ENCODE peak calls at places on chromosomes 7 and 10, in ten cellular contexts. M is lower lobe of right lung; F is IMR-90; S is ovary; P is pancreas; T is GM23338; U is CD8-positive, alpha-beta memory T cell; X is Karpas-422; G is heart right ventricle; W is cardiac muscle cell. V is an unnamed sample. For H3K27me3, the result is how much of the 10 kb centered on the place peaks cover.

GRCh38 chr10:14527915-14528314 is 197.2 kb upstream of the FRMD4A start:
- DNase-seq in G (no peak), X (no peak), P (no peak), F (no peak), W (no peak), M (no peak), T (no peak), U (no peak), S (no peak), V (no peak)

GRCh38 chr7:155653773-155654172 is 9.3 kb downstream of the RBM33 start:
- DNase-seq in M (peak), F (peak), G (no peak), T (no peak), U (no peak), X (no peak), W (peak), S (no peak), P (no peak), V (no peak)

GRCh38 chr7:32194537-32194936 is 124.3 kb upstream of the PDE1C start:
- DNase-seq in T (no peak), W (no peak), X (no peak), G (no peak), S (no peak), P (no peak), F (no peak), U (no peak), M (no peak), V (no peak)

GRCh38 chr10:70651661-70652060 is 20.6 kb upstream of the ADAMTS14 start:
- DNase-seq in X (peak), M (no peak), S (no peak), U (no peak), G (no peak), W (no peak), P (no peak), T (peak), F (no peak), V (no peak)

GRCh38 chr7:2680792-2681490 is 7.1 kb upstream of the AMZ1 start:
- DNase-seq in U (peak), G (peak), X (peak), S (peak), F (peak), W (peak), T (peak), P (peak), M (peak), V (peak)

GRCh38 chr7:122092964-122093797 is 50.9 kb downstream of the AASS start:
- DNase-seq in P (peak), G (peak), U (peak), S (peak), M (peak), X (peak), T (peak), F (peak), W (peak), V (no peak)

GRCh38 chr10:91340613-91341362 is 69.4 kb upstream of the HECTD2 start:
- DNase-seq in X (no peak), P (no peak), S (no peak), T (no peak), W (peak), U (no peak), G (no peak), F (peak), M (no peak), V (peak)

GRCh38 chr7:41438919-41439882 is 263.7 kb downstream of the INHBA start:
- DNase-seq in U (no peak), M (no peak), F (no peak), P (no peak), W (no peak), X (no peak), S (no peak), T (no peak), G (no peak), V (no peak)

GRCh38 chr7:151276651-151277590 is 28.4 kb upstream of the SMARCD3 start:
- DNase-seq in G (peak), S (peak), U (peak), W (peak), X (peak), T (peak), M (peak), F (peak), P (peak), V (peak)

GRCh38 chr7:70506463-70506862 is 625.5 kb upstream of the GALNT17 start:
- DNase-seq in P (no peak), S (no peak), W (peak), M (no peak), X (peak), G (no peak), U (no peak), F (no peak), T (peak), V (peak)

GRCh38 chr7:44534501-44534900 is 6.6 kb downstream of the NPC1L1 start:
- DNase-seq in S (no peak), F (no peak), U (peak), P (no peak), T (peak), W (peak), X (peak), M (no peak), G (no peak), V (no peak)

GRCh38 chr10:77504196-77504869 is 133.3 kb downstream of the KCNMA1 start:
- DNase-seq in T (no peak), U (no peak), P (no peak), M (no peak), G (no peak), W (peak), S (no peak), X (no peak), F (peak), V (no peak)

GRCh38 chr10:80046629-80047441 is 31.6 kb upstream of the TMEM254 start:
- DNase-seq in X (peak), G (peak), T (peak), U (peak), M (peak), P (peak), W (peak), F (peak), S (peak), V (peak)

GRCh38 chr10:13371879-13372470 is 23.9 kb upstream of the SEPHS1 start:
- DNase-seq in X (peak), U (peak), M (peak), F (peak), G (peak), T (peak), P (peak), S (peak), W (peak), V (peak)

GRCh38 chr7:55018361-55019328 is at the start of gene EGFR:
- DNase-seq in U (no peak), T (peak), P (peak), M (peak), W (peak), S (peak), F (peak), G (peak), X (no peak), V (peak)

GRCh38 chr7:126702242-126703016 is 550.3 kb downstream of the GRM8 start:
- DNase-seq in X (no peak), M (no peak), P (no peak), U (no peak), W (peak), F (no peak), G (no peak), S (no peak), T (no peak), V (no peak)

GRCh38 chr7:81062747-81063146 is 143.9 kb upstream of the SEMA3C start:
- DNase-seq in M (no peak), X (no peak), F (no peak), G (no peak), S (no peak), U (no peak), P (no peak), W (no peak), T (no peak), V (no peak)

GRCh38 chr10:43287056-43288007 is 20.5 kb upstream of the RASGEF1A start:
- DNase-seq in S (no peak), M (peak), P (no peak), T (peak), X (no peak), G (no peak), W (peak), F (no peak), U (peak), V (no peak)

GRCh38 chr7:5423844-5424688 is 432 bp upstream of the TNRC18 start:
- DNase-seq in T (peak), P (peak), G (peak), S (peak), X (peak), M (peak), U (peak), W (peak), F (peak), V (peak)

GRCh38 chr10:100282907-100283306 is 3.6 kb downstream of the BLOC1S2 start:
- DNase-seq in W (no peak), F (no peak), T (no peak), X (no peak), U (no peak), M (no peak), G (no peak), S (no peak), P (no peak), V (no peak)

GRCh38 chr7:34904987-34905386 is 132.3 kb downstream of the DPY19L1 start:
- DNase-seq in G (no peak), P (no peak), M (no peak), T (no peak), U (no peak), W (no peak), X (no peak), F (no peak), S (no peak), V (no peak)

GRCh38 chr10:103820101-103821062 is 35.0 kb downstream of the SH3PXD2A start:
- DNase-seq in P (no peak), G (peak), F (peak), M (peak), X (no peak), U (no peak), T (no peak), S (peak), W (peak), V (peak)

DNA sequence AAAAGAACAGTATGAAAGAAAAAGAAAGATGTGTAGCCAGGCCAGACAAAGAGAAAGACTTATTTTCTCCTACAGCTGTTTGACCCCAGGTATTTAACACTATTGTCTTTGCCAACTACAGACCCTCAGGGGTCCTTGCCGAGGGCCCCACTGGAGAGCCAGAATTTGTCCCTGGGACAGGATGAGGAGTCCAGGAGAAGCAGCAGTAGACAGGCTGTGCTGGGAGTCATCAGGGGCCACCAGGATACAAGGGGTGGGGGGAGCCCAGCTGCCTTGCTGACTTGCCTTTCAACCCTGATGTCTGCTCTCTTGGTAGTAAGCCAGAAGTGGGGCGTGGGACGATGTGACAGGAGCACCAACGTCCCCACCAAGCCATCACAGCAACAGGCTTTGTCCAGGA is 62.3 kb upstream of the CDCA7L start:
- DNase-seq in W (no peak), U (no peak), X (no peak), G (no peak), F (no peak), M (no peak), S (no peak), P (no peak), T (no peak), V (no peak)
- H3K27me3 ChIP-seq in W (under half), U (under half), X (under half), G (under half), F (under half), M (under half), S (under half), P (under half), T (under half), V (under half)

GRCh38 chr10:44874176-44874575 is 37.0 kb upstream of the TMEM72 start:
- DNase-seq in G (no peak), X (no peak), M (no peak), F (no peak), P (peak), W (peak), S (no peak), T (no peak), U (no peak), V (no peak)
- H3K27ac ChIP-seq in G (no peak), X (no peak), M (no peak), F (no peak), P (no peak), W (no peak), S (no peak), T (no peak), U (no peak), V (no peak)

DNA sequence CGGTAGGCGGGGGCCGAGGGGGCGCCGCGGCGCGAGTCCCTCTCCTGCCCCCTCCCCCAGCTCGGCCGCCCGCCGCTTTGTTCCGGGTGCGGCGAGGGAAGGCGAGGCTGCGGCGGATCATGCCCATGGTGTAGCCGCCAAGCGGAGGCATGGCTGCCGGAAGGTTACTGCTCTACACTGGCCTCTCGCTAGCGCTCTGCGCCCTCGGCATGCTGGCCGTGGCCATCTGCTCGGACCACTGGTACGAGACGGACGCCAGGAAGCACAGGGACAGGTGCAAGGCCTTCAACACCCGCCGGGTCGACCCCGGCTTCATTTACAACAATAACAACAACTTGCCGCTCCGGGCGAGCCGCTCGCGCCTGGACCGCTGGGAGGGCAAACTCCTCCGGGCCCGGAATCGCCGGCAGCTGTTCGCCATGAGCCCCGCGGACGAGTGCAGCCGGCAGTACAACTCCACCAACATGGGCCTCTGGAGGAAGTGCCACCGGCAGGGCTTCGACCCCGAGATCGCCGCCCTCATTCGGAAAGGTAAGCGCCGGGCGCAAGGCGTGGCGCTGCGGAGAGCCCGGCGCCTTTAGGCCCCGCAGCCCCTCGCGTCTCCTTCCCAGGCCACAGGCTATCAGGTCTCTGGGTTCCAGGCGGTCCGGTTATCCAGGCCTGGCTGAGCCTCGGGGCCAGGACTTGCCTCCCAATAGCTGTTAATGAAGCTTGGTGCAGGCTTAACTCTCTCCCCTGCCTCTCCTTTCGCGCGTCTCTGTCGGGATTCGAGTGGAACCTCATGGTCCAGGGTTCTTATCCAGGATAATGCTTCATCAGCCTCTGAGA is 512 bp downstream of the TMEM178B start:
- DNase-seq in T (peak), S (no peak), M (no peak), G (no peak), W (peak), P (peak), U (no peak), X (no peak), F (no peak), V (no peak)
- H3K27me3 ChIP-seq in T (under half), S (under half), M (half or more), G (under half), W (half or more), P (under half), U (under half), X (under half), F (under half), V (under half)

DNA sequence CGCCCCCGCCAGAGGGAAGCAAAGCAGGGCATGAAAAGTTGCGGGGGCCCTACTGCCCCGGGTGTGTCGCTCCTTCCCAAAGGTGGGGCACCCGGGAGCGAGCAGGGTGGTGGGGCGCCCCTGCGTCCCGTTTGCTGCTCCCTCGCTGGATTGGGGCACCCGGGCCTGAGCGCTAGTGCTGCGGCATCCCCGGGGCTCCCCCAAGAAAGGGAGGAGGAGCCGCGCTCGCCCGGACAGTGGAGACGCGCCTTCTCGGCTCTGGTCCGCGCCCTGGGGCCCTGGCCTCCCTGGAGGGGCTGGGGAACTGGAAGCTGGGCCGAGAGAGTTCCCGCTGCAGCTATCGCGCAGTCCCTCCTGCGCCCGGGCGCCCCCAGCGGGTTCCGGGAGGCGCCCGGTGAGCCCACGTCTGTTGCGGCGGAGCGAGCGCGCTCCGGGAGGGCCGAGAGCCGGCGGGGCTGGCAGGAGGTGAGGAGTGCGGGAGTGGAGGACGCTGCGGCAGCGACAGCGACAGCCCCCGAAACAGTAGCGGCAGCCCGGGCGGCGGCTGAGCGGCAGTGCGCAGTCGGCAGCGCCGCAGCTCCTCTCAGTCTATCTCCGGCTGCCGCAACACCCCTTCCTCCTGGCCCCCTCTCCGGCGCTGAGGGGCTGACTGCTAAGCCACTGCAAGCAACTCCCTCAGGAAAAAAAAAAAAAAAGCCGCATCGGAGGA is 505 bp upstream of the BMPER start:
- DNase-seq in P (peak), U (no peak), F (peak), G (no peak), M (peak), T (peak), S (peak), X (no peak), W (peak), V (no peak)
- H3K27ac ChIP-seq in P (no peak), U (no peak), F (peak), G (peak), M (peak), T (no peak), S (peak), X (no peak), W (peak), V (peak)

GRCh38 chr7:28955356-28955722 is 2.8 kb downstream of the TRIL start:
- DNase-seq in X (no peak), S (no peak), M (no peak), G (no peak), U (no peak), T (peak), W (no peak), F (no peak), P (no peak), V (no peak)

GRCh38 chr7:28956608-28957063 is 1.5 kb downstream of the TRIL start:
- DNase-seq in M (peak), T (peak), P (peak), X (no peak), F (peak), W (peak), U (no peak), G (peak), S (peak), V (peak)

GRCh38 chr7:28954936-28955335 is 3.2 kb downstream of the TRIL start:
- DNase-seq in M (no peak), P (no peak), S (no peak), W (no peak), T (peak), U (no peak), G (no peak), F (no peak), X (no peak), V (no peak)

GRCh38 chr7:28957064-28957821 is 887 bp downstream of the TRIL start:
- DNase-seq in P (peak), W (peak), F (no peak), U (no peak), M (peak), X (no peak), S (peak), G (no peak), T (peak), V (peak)

GRCh38 chr7:28955723-28956607 is 2.2 kb downstream of the TRIL start:
- DNase-seq in U (no peak), M (peak), G (peak), W (peak), P (peak), X (no peak), S (peak), F (peak), T (peak), V (peak)
- H3K27me3 ChIP-seq in U (under half), M (under half), G (under half), W (under half), P (under half), X (under half), S (under half), F (half or more), T (half or more), V (under half)

GRCh38 chr10:119233821-119234220 is 26.4 kb downstream of the GRK5 start:
- DNase-seq in G (no peak), W (peak), F (peak), T (no peak), P (no peak), U (no peak), X (no peak), M (no peak), S (no peak), V (no peak)

GRCh38 chr10:119235381-119235780 is 28.0 kb downstream of the GRK5 start:
- DNase-seq in F (peak), T (no peak), W (peak), P (no peak), M (no peak), G (peak), U (no peak), X (no peak), S (peak), V (peak)

GRCh38 chr10:119238577-119238976 is 31.2 kb downstream of the GRK5 start:
- DNase-seq in W (no peak), U (no peak), T (no peak), F (no peak), X (no peak), M (no peak), P (no peak), S (no peak), G (no peak), V (no peak)

GRCh38 chr10:119241066-119241465 is 33.7 kb downstream of the GRK5 start:
- DNase-seq in X (no peak), G (no peak), W (no peak), P (no peak), S (no peak), M (no peak), T (no peak), U (no peak), F (no peak), V (no peak)

DNA sequence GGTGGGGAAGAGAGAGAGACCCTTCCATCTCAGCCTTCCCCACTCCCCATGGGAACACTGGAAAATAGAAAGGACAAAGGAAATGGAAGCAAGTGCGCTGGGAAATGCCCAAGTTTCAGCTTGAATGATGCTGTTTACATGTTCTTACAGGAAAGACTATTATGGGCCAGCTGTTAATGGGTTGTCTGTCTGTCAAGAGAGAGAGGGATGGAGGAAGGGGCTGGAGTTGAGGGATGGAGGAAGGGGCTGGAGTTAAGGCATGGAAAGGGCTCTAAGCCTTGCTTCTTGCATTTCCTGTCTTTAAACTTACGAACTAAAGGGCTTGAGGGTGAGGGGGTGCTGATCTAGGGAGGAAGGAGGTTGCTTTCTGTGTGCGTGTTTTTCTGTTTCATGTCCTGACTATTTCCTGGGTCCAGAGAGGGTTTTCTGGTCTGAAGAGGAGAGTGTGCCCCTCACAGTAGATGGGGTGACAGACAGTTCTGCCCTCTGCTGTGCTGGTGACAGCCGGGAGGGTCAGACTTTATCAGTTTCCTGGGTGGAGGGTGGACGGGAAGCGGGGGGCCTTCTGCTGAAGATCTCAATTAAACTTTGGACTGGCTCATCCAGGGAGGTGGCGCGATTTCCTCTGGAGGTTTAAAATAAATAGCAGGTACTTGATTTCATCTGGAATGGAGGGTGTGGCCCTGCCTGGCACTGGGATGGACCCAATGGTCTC is 30.5 kb downstream of the GRK5 start:
- DNase-seq in P (no peak), T (peak), U (no peak), F (peak), G (no peak), X (no peak), W (no peak), S (no peak), M (no peak), V (no peak)
- H3K27ac ChIP-seq in P (no peak), T (no peak), U (no peak), F (peak), G (peak), X (no peak), W (peak), S (no peak), M (peak), V (peak)